ENCODE peak calls at places on chromosomes 13 and 19, in four cellular contexts. V is H9, J is neuronal stem cell, T is mesenchymal stem cell. C is an unnamed sample.

GRCh38 chr19:11560404-11560988 is 1.5 kb upstream of the ELOF1 start:
- DNase-seq in V (peak), J (peak), T (peak), C (peak)

GRCh38 chr19:49823472-49823871 is 5.4 kb downstream of the MED25 start:
- DNase-seq in V (no peak), J (no peak), T (no peak), C (no peak)

GRCh38 chr19:33763661-33764343 is 32.9 kb upstream of the KCTD15 start:
- DNase-seq in V (no peak), J (no peak), T (no peak), C (no peak)

GRCh38 chr19:51573331-51573730 is 2.2 kb downstream of the ZNF175 start:
- DNase-seq in V (no peak), J (no peak), T (peak), C (no peak)

GRCh38 chr13:105616313-105617075 is 919.0 kb downstream of the EFNB2 start:
- DNase-seq in V (no peak), J (no peak), T (no peak), C (no peak)

GRCh38 chr19:57771417-57771816 is 1.9 kb downstream of the ZNF586 start:
- DNase-seq in V (no peak), J (no peak), T (no peak), C (no peak)

GRCh38 chr13:73657821-73658540 is 476.2 kb downstream of the KLF12 start:
- DNase-seq in V (no peak), J (no peak), T (no peak), C (no peak)

GRCh38 chr19:7272856-7273578 is 21.2 kb downstream of the INSR start:
- DNase-seq in V (no peak), J (no peak), T (no peak), C (no peak)

GRCh38 chr13:109272595-109273325 is 513.6 kb downstream of the IRS2 start:
- DNase-seq in V (no peak), J (no peak), T (peak), C (no peak)

GRCh38 chr13:73981595-73981994 is 152.6 kb downstream of the KLF12 start:
- DNase-seq in V (no peak), J (no peak), T (peak), C (no peak)

GRCh38 chr19:53553865-53554791 is 16.2 kb downstream of the ZNF331 start:
- DNase-seq in V (no peak), J (no peak), T (no peak), C (peak)

GRCh38 chr19:2970201-2970838 is 7.0 kb upstream of the TLE6 start:
- DNase-seq in V (no peak), J (no peak), T (peak), C (peak)

GRCh38 chr13:109917422-109917821 is 131.0 kb upstream of the IRS2 start:
- DNase-seq in V (no peak), J (no peak), T (no peak), C (no peak)

GRCh38 chr13:42110410-42111155 is 62.1 kb downstream of the DGKH start:
- DNase-seq in V (no peak), J (peak), T (peak), C (peak)

GRCh38 chr13:28492527-28493367 is 2.2 kb downstream of the FLT1 start:
- DNase-seq in V (no peak), J (peak), T (peak), C (peak)

GRCh38 chr13:30616927-30617314 is 799 bp upstream of the USPL1 start:
- DNase-seq in V (no peak), J (no peak), T (peak), C (peak)

GRCh38 chr19:38850976-38851621 is 1.3 kb upstream of the HNRNPL start:
- DNase-seq in V (no peak), J (peak), T (no peak), C (no peak)

GRCh38 chr13:94323746-94324408 is 155.6 kb downstream of the DCT start:
- DNase-seq in V (no peak), J (no peak), T (no peak), C (no peak)

GRCh38 chr13:98751397-98752110 is 918 bp downstream of the SLC15A1 start:
- DNase-seq in V (peak), J (no peak), T (peak), C (peak)

GRCh38 chr13:53068841-53069520 is 40.4 kb downstream of the OLFM4 start:
- DNase-seq in V (no peak), J (no peak), T (no peak), C (no peak)

GRCh38 chr13:73844986-73845385 is 289.2 kb downstream of the KLF12 start:
- DNase-seq in V (no peak), J (no peak), T (no peak), C (no peak)

GRCh38 chr13:41130356-41130755 is 2.2 kb downstream of the KBTBD6 start:
- DNase-seq in V (no peak), J (no peak), T (peak), C (no peak)

GRCh38 chr13:37192986-37193385 is 87.5 kb upstream of the CSNK1A1L start:
- DNase-seq in V (no peak), J (no peak), T (no peak), C (no peak)

GRCh38 chr19:17794731-17795494 is at the start of gene B3GNT3:
- DNase-seq in V (peak), J (no peak), T (no peak), C (peak)

GRCh38 chr13:52137489-52137888 is 8.6 kb upstream of the NEK5 start:
- DNase-seq in V (no peak), J (no peak), T (no peak), C (no peak)

GRCh38 chr19:30281903-30282302 is 90.3 kb upstream of the ZNF536 start:
- DNase-seq in V (no peak), J (no peak), T (no peak), C (no peak)

GRCh38 chr19:47702671-47703070 is 10.6 kb upstream of the EHD2 start:
- DNase-seq in V (no peak), J (no peak), T (no peak), C (no peak)

GRCh38 chr19:2139385-2140192 is 11.8 kb downstream of the AP3D1 start:
- DNase-seq in V (no peak), J (no peak), T (no peak), C (no peak)

GRCh38 chr13:42272115-42272756 is at the start of gene AKAP11:
- DNase-seq in V (no peak), J (no peak), T (peak), C (peak)

DNA sequence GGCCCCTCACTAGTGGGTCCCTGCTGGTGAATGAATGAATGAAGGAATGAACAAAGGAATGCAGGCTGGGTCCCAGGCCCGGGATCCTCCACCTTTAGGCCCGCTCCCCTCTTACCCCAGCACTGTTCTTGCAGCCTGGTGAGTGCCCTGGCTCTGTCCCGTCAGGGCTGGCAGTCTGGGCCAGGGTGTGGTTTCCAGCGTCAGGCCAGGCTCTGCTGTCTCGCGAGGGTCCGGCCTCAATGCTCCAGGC is 317 bp downstream of the LYL1 start:
- DNase-seq in V (no peak), J (no peak), T (peak), C (no peak)
- H3K18ac ChIP-seq in V (no peak), J (peak), T (peak), C (no peak)

GRCh38 chr19:5335101-5335500 is 5.5 kb downstream of the PTPRS start:
- DNase-seq in V (no peak), J (no peak), T (no peak), C (no peak)

GRCh38 chr19:5335593-5335992 is 5.0 kb downstream of the PTPRS start:
- DNase-seq in V (no peak), J (no peak), T (no peak), C (no peak)

GRCh38 chr19:5334366-5334739 is 6.3 kb downstream of the PTPRS start:
- DNase-seq in V (no peak), J (no peak), T (no peak), C (no peak)

GRCh38 chr19:5332501-5332900 is 8.1 kb downstream of the PTPRS start:
- DNase-seq in V (no peak), J (no peak), T (no peak), C (no peak)

GRCh38 chr19:5333581-5334365 is 6.8 kb downstream of the PTPRS start:
- DNase-seq in V (no peak), J (no peak), T (no peak), C (no peak)
- H2BK12ac ChIP-seq in V (no peak), J (no peak), T (no peak), C (no peak)

DNA sequence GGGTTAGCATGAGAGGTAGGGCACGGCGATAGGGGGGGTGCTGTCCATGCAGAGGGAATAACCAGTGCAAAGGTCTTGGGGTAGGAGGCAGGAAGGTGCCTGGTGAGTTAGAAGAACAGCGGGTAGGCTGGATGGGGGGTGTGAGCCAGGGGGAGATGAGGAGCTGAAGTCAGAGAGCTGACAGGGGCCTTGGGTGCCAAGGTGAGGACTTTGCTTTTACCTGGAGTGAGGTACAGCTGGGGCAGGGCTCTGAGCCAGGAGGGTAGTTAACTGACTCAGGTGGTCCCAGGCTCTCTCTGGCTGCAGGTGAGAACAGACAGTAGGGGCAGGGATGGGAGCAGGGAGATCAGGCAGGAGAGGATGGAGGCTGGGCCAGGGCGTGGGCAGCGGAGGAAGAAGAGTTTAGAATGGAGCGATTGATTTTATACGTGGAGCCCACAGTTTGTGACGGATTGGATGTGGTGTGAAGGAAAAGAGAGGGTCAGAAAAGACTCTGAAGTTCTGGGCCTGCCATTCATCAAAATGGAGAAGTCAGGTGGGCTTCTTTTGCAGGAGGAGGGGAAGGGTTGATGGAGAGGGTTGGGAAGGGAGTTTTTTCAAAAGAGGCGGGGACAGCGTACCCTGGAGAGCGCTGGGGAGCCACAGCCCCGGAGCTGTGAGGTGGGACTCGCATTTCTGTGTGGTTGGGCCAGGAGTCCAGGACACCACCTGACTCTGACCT is 1.2 kb upstream of the GRAMD1A start:
- DNase-seq in V (peak), J (no peak), T (no peak), C (no peak)
- H3K18ac ChIP-seq in V (peak), J (peak), T (peak), C (no peak)

DNA sequence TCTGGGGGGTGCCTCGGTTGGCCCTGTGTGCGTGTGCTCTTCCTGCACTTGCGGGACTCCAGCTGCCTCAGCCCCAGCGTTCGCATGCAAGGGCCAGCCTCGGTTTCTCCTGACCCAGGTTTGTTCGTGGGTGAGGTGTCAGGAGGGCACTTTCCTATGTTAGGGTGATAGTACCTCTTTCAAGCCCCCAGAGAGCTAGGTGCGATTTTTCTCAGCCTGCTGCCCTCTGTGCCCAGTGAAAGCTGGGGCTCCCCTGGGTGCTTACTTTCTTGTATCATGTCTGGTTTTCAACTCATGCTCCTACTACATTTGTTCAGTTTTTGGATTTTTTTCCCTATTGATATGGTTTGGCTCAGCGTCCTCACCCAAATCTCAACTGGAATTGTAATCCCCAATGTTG is 289.2 kb downstream of the TEX29 start:
- DNase-seq in V (no peak), J (no peak), T (no peak), C (no peak)
- H2BK12ac ChIP-seq in V (no peak), J (no peak), T (no peak), C (no peak)

GRCh38 chr19:1132625-1133383 is 29.0 kb downstream of the GPX4 start:
- DNase-seq in V (no peak), J (no peak), T (peak), C (no peak)
- H3K18ac ChIP-seq in V (peak), J (peak), T (peak), C (peak)

GRCh38 chr13:106633321-106633720 is 65.4 kb upstream of the ARGLU1 start:
- DNase-seq in V (no peak), J (no peak), T (no peak), C (no peak)

GRCh38 chr13:106640515-106640914 is 72.6 kb upstream of the ARGLU1 start:
- DNase-seq in V (no peak), J (no peak), T (no peak), C (no peak)

GRCh38 chr13:106635616-106636015 is 67.7 kb upstream of the ARGLU1 start:
- DNase-seq in V (no peak), J (no peak), T (no peak), C (no peak)

GRCh38 chr13:106637519-106637918 is 69.6 kb upstream of the ARGLU1 start:
- DNase-seq in V (no peak), J (no peak), T (no peak), C (no peak)

DNA sequence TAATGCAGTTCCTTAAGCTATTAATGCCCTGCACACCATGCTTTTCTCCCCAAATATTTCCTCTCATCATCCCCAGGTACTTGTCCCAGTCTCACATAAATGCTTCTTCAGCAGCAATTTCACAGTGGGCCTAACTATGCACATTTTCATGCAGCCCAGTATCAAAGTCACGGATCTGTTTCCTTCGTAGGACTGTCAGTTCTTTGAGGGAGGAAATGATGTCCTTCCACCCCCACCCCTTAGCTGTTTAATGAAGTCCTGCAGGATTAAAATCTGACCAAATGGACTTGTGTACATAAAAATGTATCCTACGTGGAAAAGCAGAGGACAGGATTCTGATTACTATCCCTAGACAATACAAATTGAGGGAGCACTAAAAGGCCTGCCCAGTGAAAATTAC is 68.6 kb upstream of the ARGLU1 start:
- DNase-seq in V (no peak), J (no peak), T (no peak), C (no peak)
- H2BK12ac ChIP-seq in V (no peak), J (no peak), T (no peak), C (no peak)

C was measured in trophoblast cell.